ENCODE peak calls at places on chromosomes 13 and 19, in nine cellular contexts. H, M, G, N, Q, B, W, O and Y are unnamed samples.

GRCh38 chr13:52361225-52361624 is 44.7 kb downstream of the THSD1 start:
- DNase-seq in H (no peak), M (no peak), G (no peak), N (no peak), Q (no peak), B (no peak), W (no peak), O (no peak), Y (no peak)

GRCh38 chr13:98370806-98371553 is 193.9 kb upstream of the RNF113B start:
- DNase-seq in H (no peak), M (no peak), G (no peak), N (no peak), Q (peak; percentile 62), B (no peak), W (no peak), O (peak; percentile 86), Y (no peak)

GRCh38 chr19:34171877-34172660 is at the start of gene LSM14A:
- DNase-seq in H (peak; percentile 54), M (peak; percentile 86), G (peak; percentile 63), N (peak; percentile 68), Q (peak; percentile 93), B (peak; percentile 90), W (peak; percentile 77), O (peak; percentile 97), Y (no peak)

GRCh38 chr19:40223135-40223822 is 3.2 kb downstream of the CCNP start:
- DNase-seq in H (no peak), M (no peak), G (no peak), N (no peak), Q (no peak), B (peak; percentile 53), W (no peak), O (no peak), Y (no peak)

GRCh38 chr19:18895038-18895827 is 725 bp downstream of the CERS1 start:
- DNase-seq in H (peak; percentile 81), M (peak; percentile 24), G (no peak), N (peak; percentile 12), Q (no peak), B (no peak), W (no peak), O (peak; percentile 78), Y (no peak)

GRCh38 chr19:46454244-46454643 is 17.1 kb downstream of the PNMA8A start:
- DNase-seq in H (no peak), M (no peak), G (no peak), N (no peak), Q (no peak), B (no peak), W (no peak), O (no peak), Y (no peak)

GRCh38 chr13:97386832-97387486 is 47.0 kb upstream of the RAP2A start:
- DNase-seq in H (no peak), M (no peak), G (no peak), N (no peak), Q (no peak), B (peak; percentile 16), W (no peak), O (no peak), Y (peak; percentile 85)

GRCh38 chr19:15330801-15331418 is 1.4 kb downstream of the BRD4 start:
- DNase-seq in H (no peak), M (no peak), G (no peak), N (no peak), Q (no peak), B (peak; percentile 10), W (no peak), O (peak; percentile 72), Y (no peak)

GRCh38 chr13:49063526-49063925 is 87.8 kb downstream of the FNDC3A start:
- DNase-seq in H (no peak), M (no peak), G (no peak), N (no peak), Q (no peak), B (no peak), W (no peak), O (no peak), Y (no peak)

GRCh38 chr19:47625650-47626049 is 16.7 kb downstream of the BICRA start:
- DNase-seq in H (no peak), M (no peak), G (no peak), N (no peak), Q (no peak), B (no peak), W (no peak), O (no peak), Y (no peak)

GRCh38 chr19:2095338-2095938 is 688 bp downstream of the MOB3A start:
- DNase-seq in H (no peak), M (no peak), G (no peak), N (no peak), Q (no peak), B (no peak), W (no peak), O (no peak), Y (no peak)

GRCh38 chr19:36115453-36116343 is at the start of gene TBCB:
- DNase-seq in H (no peak), M (no peak), G (peak; percentile 80), N (peak; percentile 3), Q (no peak), B (peak; percentile 90), W (peak; percentile 39), O (peak; percentile 80), Y (no peak)

GRCh38 chr13:25659091-25659502 is 287.3 kb downstream of the ATP8A2 start:
- DNase-seq in H (no peak), M (peak; percentile 85), G (no peak), N (peak; percentile 46), Q (no peak), B (no peak), W (peak; percentile 85), O (no peak), Y (no peak)

GRCh38 chr13:85261757-85262346 is 537.4 kb downstream of the SLITRK6 start:
- DNase-seq in H (no peak), M (peak; percentile 1), G (no peak), N (no peak), Q (no peak), B (no peak), W (no peak), O (no peak), Y (no peak)

GRCh38 chr13:60012503-60012902 is 151.2 kb downstream of the DIAPH3 start:
- DNase-seq in H (no peak), M (no peak), G (no peak), N (no peak), Q (no peak), B (no peak), W (no peak), O (no peak), Y (no peak)

GRCh38 chr13:30222253-30222652 is 85.1 kb downstream of the KATNAL1 start:
- DNase-seq in H (no peak), M (no peak), G (no peak), N (no peak), Q (no peak), B (no peak), W (no peak), O (no peak), Y (no peak)

GRCh38 chr19:3969435-3970312 is 1.2 kb downstream of the DAPK3 start:
- DNase-seq in H (no peak), M (no peak), G (no peak), N (no peak), Q (no peak), B (no peak), W (no peak), O (peak; percentile 50), Y (no peak)

GRCh38 chr13:99033814-99034213 is 56.0 kb upstream of the DOCK9 start:
- DNase-seq in H (no peak), M (peak; percentile 30), G (no peak), N (peak; percentile 88), Q (no peak), B (no peak), W (peak; percentile 22), O (peak; percentile 48), Y (no peak)